ENCODE peak calls at places on chromosome 21, in eight cellular contexts. R is hepatocyte, V is T-helper 2 cell, L is choroid plexus epithelial cell, E is HT1080, M is activated T-helper 1 cell treated with Interleukin-2 at 50 U/mL for 16 hours, S is mesendoderm, X is midbrain. N is an unnamed sample.

GRCh38 chr21:45523411-45524101 is 18.7 kb downstream of the SLC19A1 start:
- DNase-seq in S (no peak), X (no peak), V (no peak), M (no peak), E (no peak), R (no peak), L (no peak), N (no peak)

GRCh38 chr21:42263591-42264131 is 44.7 kb downstream of the ABCG1 start:
- DNase-seq in S (peak), E (no peak), V (no peak), L (no peak), R (peak), M (no peak), X (no peak), N (no peak)

GRCh38 chr21:44822484-44823178 is 4.8 kb upstream of the SUMO3 start:
- DNase-seq in X (no peak), R (no peak), S (no peak), V (no peak), M (no peak), E (no peak), L (no peak), N (no peak)

GRCh38 chr21:18138507-18138906 is 106.1 kb upstream of the CHODL start:
- DNase-seq in X (no peak), S (no peak), R (no peak), M (no peak), V (no peak), L (peak), E (no peak), N (no peak)

GRCh38 chr21:15293251-15293650 is 228.5 kb upstream of the NRIP1 start:
- DNase-seq in L (peak), V (no peak), M (no peak), R (peak), E (peak), X (no peak), S (peak), N (peak)

GRCh38 chr21:45635271-45636151 is 8.0 kb upstream of the PCBP3 start:
- DNase-seq in R (no peak), X (no peak), M (no peak), L (no peak), E (no peak), S (no peak), V (no peak), N (no peak)

GRCh38 chr21:41767606-41768370 is 936 bp upstream of the RIPK4 start:
- DNase-seq in R (peak), E (peak), L (no peak), V (no peak), X (no peak), M (no peak), S (no peak), N (no peak)

GRCh38 chr21:31045841-31046240 is 7.6 kb upstream of the KRTAP19-8 start:
- DNase-seq in E (no peak), S (no peak), X (no peak), M (no peak), V (no peak), L (no peak), R (no peak), N (no peak)

GRCh38 chr21:35974801-35975200 is 85.5 kb downstream of the SETD4 start:
- DNase-seq in L (peak), S (no peak), V (no peak), M (no peak), R (no peak), X (no peak), E (peak), N (no peak)

GRCh38 chr21:42495765-42496119 is 282 bp downstream of the RSPH1 start:
- DNase-seq in V (no peak), X (no peak), M (no peak), L (peak), R (peak), S (no peak), E (no peak), N (no peak)

GRCh38 chr21:23968722-23969647 is 1638.3 kb downstream of the MRPL39 start:
- DNase-seq in M (peak), S (peak), R (peak), L (peak), V (peak), E (peak), X (no peak), N (no peak)

GRCh38 chr21:44508711-44509445 is 31.1 kb downstream of the KRTAP10-1 start:
- DNase-seq in X (no peak), V (no peak), L (no peak), S (no peak), R (no peak), E (no peak), M (no peak), N (no peak)

GRCh38 chr21:22691643-22692042 is 1693.4 kb downstream of the NCAM2 start:
- DNase-seq in X (no peak), S (no peak), L (no peak), M (no peak), E (no peak), V (no peak), R (no peak), N (no peak)

GRCh38 chr21:42760977-42761751 is 107.7 kb downstream of the PDE9A start:
- DNase-seq in V (no peak), L (no peak), X (no peak), R (peak), S (no peak), E (no peak), M (no peak), N (no peak)

GRCh38 chr21:35796834-35797233 is 263.5 kb downstream of the SETD4 start:
- DNase-seq in L (peak), X (peak), R (no peak), V (no peak), E (no peak), S (no peak), M (no peak), N (no peak)

GRCh38 chr21:21146587-21147373 is 148.6 kb downstream of the NCAM2 start:
- DNase-seq in S (no peak), E (no peak), L (no peak), M (no peak), V (no peak), X (no peak), R (no peak), N (no peak)

GRCh38 chr21:29248124-29248523 is 50.6 kb upstream of the BACH1 start:
- DNase-seq in L (no peak), E (no peak), R (no peak), V (no peak), S (no peak), M (no peak), X (no peak), N (no peak)

GRCh38 chr21:32757804-32758203 is 13.8 kb downstream of the PAXBP1 start:
- DNase-seq in V (no peak), M (no peak), E (no peak), S (peak), R (no peak), X (no peak), L (no peak), N (no peak)

GRCh38 chr21:42406201-42406601 is 2.5 kb downstream of the UBASH3A start:
- DNase-seq in S (no peak), M (no peak), R (no peak), E (no peak), X (no peak), L (no peak), V (peak), N (no peak)

GRCh38 chr21:46031484-46031883 is 49.9 kb downstream of the COL6A1 start:
- DNase-seq in R (no peak), L (no peak), X (no peak), E (peak), M (no peak), S (no peak), V (no peak), N (no peak)

GRCh38 chr21:41562101-41563000 is 54.4 kb upstream of the TMPRSS2 start:
- DNase-seq in V (no peak), X (no peak), L (no peak), M (no peak), E (no peak), R (no peak), S (no peak), N (no peak)

GRCh38 chr21:41717573-41718330 is 49.1 kb downstream of the RIPK4 start:
- DNase-seq in R (no peak), L (no peak), X (no peak), E (no peak), M (no peak), V (no peak), S (no peak), N (no peak)

GRCh38 chr21:45291613-45292398 is 4.1 kb upstream of the POFUT2 start:
- DNase-seq in V (no peak), L (no peak), S (no peak), X (no peak), M (no peak), E (no peak), R (peak), N (no peak)

GRCh38 chr21:33019885-33020557 is 5.7 kb upstream of the OLIG2 start:
- DNase-seq in L (no peak), M (no peak), E (no peak), S (no peak), V (no peak), R (no peak), X (no peak), N (no peak)

GRCh38 chr21:44626262-44626661 is 631 bp upstream of the KRTAP10-9 start:
- DNase-seq in S (no peak), V (no peak), E (no peak), R (no peak), X (no peak), L (no peak), M (no peak), N (no peak)

GRCh38 chr21:41971891-41972290 is 18.1 kb upstream of the C2CD2 start:
- DNase-seq in V (no peak), L (no peak), E (no peak), M (no peak), S (no peak), X (no peak), R (no peak), N (no peak)

GRCh38 chr21:38824124-38824822 is 18.5 kb downstream of the ETS2 start:
- DNase-seq in R (no peak), V (no peak), X (no peak), L (peak), E (no peak), M (no peak), S (no peak), N (no peak)

GRCh38 chr21:17002628-17003027 is 510.2 kb upstream of the CXADR start:
- DNase-seq in E (no peak), X (no peak), L (no peak), S (peak), M (no peak), R (no peak), V (no peak), N (no peak)

GRCh38 chr21:42654913-42655796 is 1.7 kb downstream of the PDE9A start:
- DNase-seq in L (no peak), V (peak), M (no peak), X (no peak), R (no peak), E (no peak), S (no peak), N (no peak)

GRCh38 chr21:43306911-43307676 is 119.8 kb downstream of the SIK1 start:
- DNase-seq in M (no peak), L (peak), R (peak), X (no peak), V (no peak), S (no peak), E (peak), N (no peak)

GRCh38 chr21:42219606-42220137 is 732 bp downstream of the ABCG1 start:
- DNase-seq in R (peak), L (no peak), V (peak), X (no peak), E (no peak), S (no peak), M (no peak), N (no peak)

GRCh38 chr21:21200103-21200938 is 202.1 kb downstream of the NCAM2 start:
- DNase-seq in X (no peak), L (peak), E (peak), M (no peak), S (peak), V (peak), R (peak), N (peak)

GRCh38 chr21:27026501-27026900 is 59.6 kb upstream of the ADAMTS5 start:
- DNase-seq in M (no peak), E (peak), X (no peak), S (peak), R (no peak), V (no peak), L (peak), N (no peak)

N was measured in brain pericyte.